ENCODE peak calls at places on chromosomes 1 and 21, in seven cellular contexts. J is iPS DF 6.9; T is PC-9; I is kidney epithelial cell; P is brain microvascular endothelial cell; G is left ventricle myocardium inferior; N is CD8-positive, alpha-beta T cell. R is an unnamed sample. For H3K27me3, the result is how much of the 10 kb centered on the place peaks cover.

GRCh38 chr1:161399257-161399998 is 31.8 kb upstream of the CFAP126 start:
- DNase-seq in G (peak), P (peak), J (no peak), T (peak), N (peak), I (no peak), R (peak)

GRCh38 chr1:26126321-26127084 is 14.9 kb downstream of the PDIK1L start:
- DNase-seq in I (no peak), T (peak), N (peak), G (no peak), P (no peak), J (no peak), R (peak)

GRCh38 chr1:64161347-64162080 is 41.9 kb upstream of the UBE2U start:
- DNase-seq in I (no peak), T (no peak), G (no peak), J (no peak), N (no peak), P (peak), R (no peak)

GRCh38 chr21:26070822-26071425 is 99.6 kb downstream of the APP start:
- DNase-seq in T (no peak), N (peak), G (no peak), P (peak), J (no peak), I (no peak), R (peak)

GRCh38 chr1:204726478-204726877 is 40.9 kb upstream of the LRRN2 start:
- DNase-seq in I (peak), J (no peak), G (no peak), T (peak), N (no peak), P (peak), R (no peak)

GRCh38 chr1:206469411-206469932 is 804 bp upstream of the IKBKE start:
- DNase-seq in T (peak), N (peak), P (no peak), I (no peak), G (no peak), J (no peak), R (peak)

GRCh38 chr21:17829472-17829871 is 10.3 kb upstream of the C21orf91 start:
- DNase-seq in N (no peak), J (no peak), G (no peak), T (no peak), P (peak), I (no peak), R (no peak)

GRCh38 chr1:228062085-228062791 is 20.3 kb upstream of the ARF1 start:
- DNase-seq in N (no peak), T (no peak), J (no peak), I (no peak), P (no peak), G (no peak), R (no peak)

GRCh38 chr1:61448934-61449368 is 276.0 kb downstream of the TM2D1 start:
- DNase-seq in N (no peak), P (no peak), I (no peak), J (no peak), G (peak), T (no peak), R (no peak)

GRCh38 chr1:68220420-68220819 is 11.9 kb downstream of the WLS start:
- DNase-seq in G (no peak), T (no peak), I (no peak), J (no peak), N (no peak), P (no peak), R (peak)

GRCh38 chr1:12232221-12232620 is 2.4 kb downstream of the VPS13D start:
- DNase-seq in G (peak), I (no peak), T (no peak), N (no peak), P (no peak), J (no peak), R (no peak)

GRCh38 chr21:25934771-25935224 is 200.0 kb downstream of the GABPA start:
- DNase-seq in G (peak), T (peak), J (no peak), N (no peak), P (peak), I (peak), R (peak)

GRCh38 chr1:51916587-51917405 is 38.3 kb upstream of the NRDC start:
- DNase-seq in N (no peak), G (no peak), J (no peak), T (no peak), I (no peak), P (no peak), R (peak)

GRCh38 chr1:71027991-71028390 is 19.6 kb downstream of the PTGER3 start:
- DNase-seq in G (no peak), I (no peak), T (no peak), P (no peak), N (no peak), J (no peak), R (no peak)

GRCh38 chr1:209430107-209430506 is 153.4 kb upstream of the CAMK1G start:
- DNase-seq in N (no peak), P (no peak), J (no peak), G (no peak), I (no peak), T (peak), R (no peak)

GRCh38 chr1:202880062-202880461 is 8.9 kb downstream of the RABIF start:
- DNase-seq in P (no peak), N (no peak), T (no peak), G (no peak), J (no peak), I (no peak), R (no peak)

GRCh38 chr1:202304370-202304769 is 37.4 kb downstream of the UBE2T start:
- DNase-seq in G (peak), I (no peak), N (no peak), P (no peak), J (no peak), T (no peak), R (no peak)

GRCh38 chr1:43799656-43800629 is 92.6 kb downstream of the ST3GAL3 start:
- DNase-seq in J (no peak), N (no peak), G (no peak), P (peak), I (no peak), T (no peak), R (no peak)

GRCh38 chr1:6392081-6392879 is 1.3 kb downstream of the ACOT7 start:
- DNase-seq in I (no peak), T (no peak), G (no peak), J (no peak), N (no peak), P (no peak), R (no peak)

GRCh38 chr1:21939650-21940374 is 2.7 kb upstream of the HSPG2 start:
- DNase-seq in T (peak), N (no peak), G (peak), P (peak), I (peak), J (no peak), R (peak)

GRCh38 chr1:110087812-110088738 is 17.6 kb upstream of the ALX3 start:
- DNase-seq in J (no peak), P (peak), I (no peak), G (no peak), T (peak), N (peak), R (peak)

GRCh38 chr1:229158317-229159294 is 112.3 kb upstream of the RAB4A start:
- DNase-seq in N (no peak), P (no peak), G (no peak), T (no peak), J (no peak), I (no peak), R (no peak)

GRCh38 chr1:186102559-186103148 is 272.4 kb downstream of the TPR start:
- DNase-seq in P (peak), I (peak), J (no peak), T (peak), N (no peak), G (no peak), R (no peak)

GRCh38 chr1:152533327-152533938 is 19.2 kb downstream of the CRCT1 start:
- DNase-seq in N (no peak), T (no peak), G (no peak), P (no peak), I (peak), J (no peak), R (peak)

GRCh38 chr1:4668738-4669700 is 14.6 kb downstream of the AJAP1 start:
- DNase-seq in T (no peak), G (no peak), J (no peak), I (no peak), N (no peak), P (peak), R (peak)

GRCh38 chr1:25647106-25647505 is 30.5 kb downstream of the MAN1C1 start:
- DNase-seq in G (no peak), T (no peak), N (no peak), P (no peak), J (no peak), I (no peak), R (no peak)

GRCh38 chr1:206982216-206982615 is 12.0 kb upstream of the FCAMR start:
- DNase-seq in N (peak), G (peak), I (no peak), J (no peak), P (peak), T (peak), R (peak)

GRCh38 chr1:206880310-206880709 is 14.9 kb downstream of the IL20 start:
- DNase-seq in I (no peak), G (no peak), T (no peak), P (no peak), J (no peak), N (no peak), R (no peak)

GRCh38 chr1:9537863-9538668 is 1.2 kb upstream of the SLC25A33 start:
- DNase-seq in N (no peak), P (no peak), I (no peak), T (no peak), J (no peak), G (no peak), R (no peak)

GRCh38 chr1:160466966-160467365 is 56.1 kb downstream of the SLAMF6 start:
- DNase-seq in N (no peak), G (no peak), P (no peak), I (no peak), T (no peak), J (no peak), R (no peak)

GRCh38 chr1:103937763-103938357 is 188.2 kb downstream of the AMY1C start:
- DNase-seq in N (no peak), I (no peak), P (no peak), G (no peak), J (no peak), T (peak), R (no peak)

GRCh38 chr1:183079697-183080096 is 56.5 kb downstream of the LAMC1 start:
- DNase-seq in P (no peak), J (no peak), N (no peak), I (no peak), T (no peak), G (no peak), R (no peak)

GRCh38 chr1:53688703-53689102 is 50.3 kb downstream of the GLIS1 start:
- DNase-seq in N (no peak), I (no peak), G (no peak), T (no peak), P (no peak), J (no peak), R (no peak)

GRCh38 chr1:80258659-80259058 is 1252.1 kb upstream of the ADGRL4 start:
- DNase-seq in T (no peak), G (no peak), I (no peak), J (no peak), N (no peak), P (peak), R (peak)

GRCh38 chr1:92909321-92909720 is 51.9 kb downstream of the DIPK1A start:
- DNase-seq in P (peak), I (peak), G (no peak), N (no peak), J (no peak), T (no peak), R (no peak)

GRCh38 chr1:27598902-27599528 is 4.9 kb downstream of the AHDC1 start:
- DNase-seq in T (no peak), G (no peak), I (no peak), J (no peak), P (peak), N (peak), R (no peak)

GRCh38 chr1:179815642-179816041 is 62.0 kb downstream of the TOR1AIP2 start:
- DNase-seq in P (no peak), I (no peak), J (no peak), T (no peak), N (no peak), G (no peak), R (no peak)

GRCh38 chr1:179813626-179814351 is 63.8 kb downstream of the TOR1AIP2 start:
- DNase-seq in G (no peak), T (no peak), I (no peak), P (no peak), J (no peak), N (no peak), R (no peak)

GRCh38 chr1:179816196-179816960 is 61.2 kb downstream of the TOR1AIP2 start:
- DNase-seq in N (no peak), T (no peak), G (peak), P (no peak), I (no peak), J (no peak), R (no peak)

GRCh38 chr1:179812501-179813292 is 64.9 kb downstream of the TOR1AIP2 start:
- DNase-seq in T (no peak), P (no peak), G (no peak), N (no peak), J (no peak), I (no peak), R (no peak)

DNA sequence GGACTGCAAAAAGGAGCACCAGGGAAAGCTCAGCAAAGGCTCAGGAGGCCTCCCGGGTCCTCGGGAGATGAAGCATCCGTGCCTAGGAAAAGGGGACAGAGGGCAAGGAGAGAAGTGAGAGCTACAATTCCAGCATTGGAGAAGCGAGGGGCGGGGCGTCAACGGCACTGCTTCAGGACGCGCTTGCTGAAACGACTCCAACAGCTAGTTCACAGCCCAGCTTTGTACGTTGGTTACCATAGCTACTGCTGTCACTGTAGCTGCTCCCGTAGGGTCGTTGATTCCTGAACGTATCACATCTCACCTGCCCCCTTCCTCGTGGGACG is 63.1 kb downstream of the TOR1AIP2 start:
- DNase-seq in J (peak), I (no peak), T (peak), G (peak), N (no peak), P (no peak), R (no peak)
- H3K27me3 ChIP-seq in J (under half), I (under half), T (half or more), G (under half), N (under half), P (under half), R (under half)

GRCh38 chr1:2783435-2784397 is 17.8 kb downstream of the TTC34 start:
- DNase-seq in J (no peak), T (no peak), P (no peak), G (no peak), I (no peak), N (peak), R (no peak)
- H3K27me3 ChIP-seq in J (under half), T (half or more), P (under half), G (half or more), I (under half), N (under half), R (under half)

GRCh38 chr1:154352245-154352580 is 26.9 kb downstream of the ATP8B2 start:
- DNase-seq in J (no peak), T (no peak), P (no peak), G (no peak), N (no peak), I (no peak), R (no peak)

GRCh38 chr1:154351363-154352068 is 26.2 kb downstream of the ATP8B2 start:
- DNase-seq in N (no peak), P (no peak), I (no peak), J (no peak), T (no peak), G (no peak), R (no peak)

GRCh38 chr1:154352581-154353459 is 27.5 kb downstream of the ATP8B2 start:
- DNase-seq in P (no peak), I (peak), N (peak), J (no peak), T (no peak), G (peak), R (peak)

GRCh38 chr1:154353966-154354365 is 28.6 kb downstream of the ATP8B2 start:
- DNase-seq in T (no peak), I (no peak), P (no peak), G (no peak), N (no peak), J (no peak), R (no peak)

GRCh38 chr1:154353460-154353904 is 28.2 kb downstream of the ATP8B2 start:
- DNase-seq in P (peak), T (peak), I (peak), G (no peak), J (no peak), N (peak), R (peak)
- H3K27me3 ChIP-seq in P (under half), T (under half), I (under half), G (under half), J (under half), N (under half), R (under half)

GRCh38 chr1:23367451-23367790 is 2.2 kb downstream of the ZNF436 start:
- DNase-seq in N (no peak), G (no peak), T (no peak), J (no peak), P (no peak), I (no peak), R (no peak)
- H3K27me3 ChIP-seq in N (under half), G (under half), T (under half), J (under half), P (under half), I (under half), R (under half)

DNA sequence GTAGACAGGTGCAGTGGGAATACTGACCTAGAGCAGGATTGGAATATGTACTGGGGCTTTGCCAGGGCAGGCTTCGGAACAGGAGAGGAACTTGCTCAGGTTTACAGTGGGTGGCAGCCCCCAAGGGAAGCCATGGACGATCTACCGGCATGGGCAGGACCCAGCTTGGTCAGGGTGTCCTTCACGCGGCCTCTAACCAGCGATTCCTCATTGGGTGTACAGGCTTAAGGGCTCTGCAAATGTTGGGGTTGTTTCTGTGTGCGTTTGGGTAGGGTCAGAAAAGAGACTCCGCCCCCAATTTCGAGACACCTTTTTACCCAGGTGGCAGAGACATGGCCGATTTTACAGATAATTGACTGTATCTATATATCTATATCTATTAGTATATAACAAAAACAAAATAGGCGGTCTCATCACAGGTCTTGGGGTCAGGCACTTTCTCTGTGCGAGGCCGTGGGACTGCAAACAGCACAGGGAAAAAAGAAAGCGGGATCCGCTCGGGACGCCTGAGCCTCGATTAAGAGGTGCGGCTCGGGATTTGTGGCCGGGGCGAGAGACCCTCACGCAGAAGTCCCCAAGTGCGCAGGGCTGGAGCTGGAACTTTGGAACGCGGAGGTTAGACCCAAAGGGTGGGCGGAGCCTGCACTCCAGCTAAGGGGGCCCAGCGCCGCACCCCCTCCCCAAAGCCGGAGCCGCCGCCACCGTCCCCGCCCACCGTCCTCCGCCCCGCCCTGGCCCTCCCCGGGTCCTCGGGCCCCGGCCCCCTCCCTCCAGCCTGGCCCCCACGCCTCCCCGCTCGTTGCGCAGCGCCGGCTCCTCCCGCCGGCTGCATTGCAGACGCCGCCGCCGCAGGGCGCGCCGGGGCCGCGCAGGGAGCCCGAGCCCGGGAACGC is 67.5 kb upstream of the VAMP3 start:
- DNase-seq in T (no peak), J (no peak), P (no peak), N (no peak), I (no peak), G (peak), R (no peak)
- H3K27me3 ChIP-seq in T (under half), J (under half), P (under half), N (under half), I (under half), G (under half), R (under half)

DNA sequence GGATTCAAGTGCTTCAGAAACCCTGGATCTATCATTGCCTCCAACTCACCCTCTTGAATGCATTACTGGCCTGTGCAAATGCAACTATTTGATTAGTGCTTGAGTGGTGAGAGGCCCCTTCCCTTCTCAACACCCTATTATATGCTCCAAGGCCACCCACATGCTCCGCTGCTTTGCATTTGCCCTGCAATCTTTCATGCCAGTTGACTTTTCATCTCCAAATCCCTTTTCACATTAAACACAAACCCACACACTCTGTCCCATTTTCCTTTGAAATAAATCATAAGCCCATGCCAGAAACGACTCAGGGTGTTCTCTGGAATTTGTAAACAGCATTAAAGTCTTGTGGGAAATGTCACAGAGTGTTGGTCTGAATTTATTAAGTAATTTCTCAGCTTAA is 78.9 kb upstream of the CTTNBP2NL start:
- DNase-seq in T (no peak), G (no peak), J (no peak), P (no peak), N (no peak), I (no peak), R (no peak)
- H3K27me3 ChIP-seq in T (half or more), G (under half), J (under half), P (under half), N (under half), I (under half), R (under half)

GRCh38 chr1:231157311-231157710 is 4.5 kb upstream of the TRIM67 start:
- DNase-seq in G (no peak), T (no peak), P (no peak), I (no peak), J (no peak), N (no peak), R (peak)
- H3K27me3 ChIP-seq in G (half or more), T (under half), P (under half), I (under half), J (under half), N (under half), R (under half)

R was measured in trophoblast cell.